ENCODE peak calls at places on chromosomes 2 and 18, in eight cellular contexts. Z is Peyer's patch; J is CD8-positive, alpha-beta memory T cell; I is GM12878; A is hepatocyte; C is skeletal muscle cell; X is cardiac muscle cell; B is A549. P is an unnamed sample.
A peak's percentile ranks its signal among the peaks of the same experiment; 100 is the strongest.

GRCh38 chr2:83305758-83306378 is 1153.2 kb downstream of the SUCLG1 start:
- DNase-seq in A (no peak), B (no peak), X (no peak), I (no peak), C (no peak), J (no peak), Z (no peak), P (no peak)

GRCh38 chr2:38581193-38582147 is 21.3 kb downstream of the HNRNPLL start:
- DNase-seq in C (no peak), B (no peak), X (peak; percentile 87), Z (no peak), A (peak; percentile 86), I (peak; percentile 23), J (peak; percentile 63), P (peak; percentile 40)

GRCh38 chr2:59569124-59569523 is 984.3 kb downstream of the BCL11A start:
- DNase-seq in C (no peak), J (no peak), Z (no peak), A (no peak), I (no peak), X (no peak), B (no peak), P (no peak)

GRCh38 chr18:39636931-39637330 is 2071.3 kb upstream of the CELF4 start:
- DNase-seq in B (no peak), A (no peak), I (no peak), J (no peak), X (no peak), Z (no peak), C (no peak), P (no peak)

GRCh38 chr2:2699117-2699497 is 368.0 kb upstream of the MYT1L start:
- DNase-seq in X (no peak), Z (no peak), C (no peak), I (no peak), J (no peak), A (no peak), B (no peak), P (no peak)

GRCh38 chr18:33181016-33181415 is 259.5 kb downstream of the CCDC178 start:
- DNase-seq in J (no peak), Z (no peak), B (no peak), A (no peak), I (no peak), X (no peak), C (no peak), P (no peak)

GRCh38 chr2:138105358-138105757 is 141.1 kb downstream of the HNMT start:
- DNase-seq in J (no peak), A (no peak), X (peak; percentile 56), Z (no peak), C (no peak), I (no peak), B (no peak), P (no peak)

GRCh38 chr2:69466728-69467127 is 29.5 kb upstream of the NFU1 start:
- DNase-seq in C (no peak), Z (no peak), B (no peak), J (no peak), I (no peak), A (no peak), X (peak; percentile 9), P (no peak)

GRCh38 chr2:18413794-18414396 is 146.6 kb downstream of the RDH14 start:
- DNase-seq in A (peak; percentile 50), X (peak; percentile 87), J (no peak), Z (no peak), B (peak; percentile 63), I (no peak), C (peak; percentile 77), P (no peak)

GRCh38 chr2:190940451-190940850 is 59.8 kb downstream of the GLS start:
- DNase-seq in B (no peak), J (no peak), C (no peak), I (no peak), X (peak; percentile 52), Z (no peak), A (no peak), P (no peak)

GRCh38 chr2:108073425-108074072 is 87.2 kb downstream of the SLC5A7 start:
- DNase-seq in J (no peak), Z (no peak), X (no peak), B (no peak), I (no peak), A (no peak), C (no peak), P (no peak)

GRCh38 chr2:8481463-8482009 is 200.3 kb upstream of the ID2 start:
- DNase-seq in Z (no peak), A (no peak), X (no peak), B (no peak), J (no peak), I (peak; percentile 85), C (no peak), P (no peak)

DNA sequence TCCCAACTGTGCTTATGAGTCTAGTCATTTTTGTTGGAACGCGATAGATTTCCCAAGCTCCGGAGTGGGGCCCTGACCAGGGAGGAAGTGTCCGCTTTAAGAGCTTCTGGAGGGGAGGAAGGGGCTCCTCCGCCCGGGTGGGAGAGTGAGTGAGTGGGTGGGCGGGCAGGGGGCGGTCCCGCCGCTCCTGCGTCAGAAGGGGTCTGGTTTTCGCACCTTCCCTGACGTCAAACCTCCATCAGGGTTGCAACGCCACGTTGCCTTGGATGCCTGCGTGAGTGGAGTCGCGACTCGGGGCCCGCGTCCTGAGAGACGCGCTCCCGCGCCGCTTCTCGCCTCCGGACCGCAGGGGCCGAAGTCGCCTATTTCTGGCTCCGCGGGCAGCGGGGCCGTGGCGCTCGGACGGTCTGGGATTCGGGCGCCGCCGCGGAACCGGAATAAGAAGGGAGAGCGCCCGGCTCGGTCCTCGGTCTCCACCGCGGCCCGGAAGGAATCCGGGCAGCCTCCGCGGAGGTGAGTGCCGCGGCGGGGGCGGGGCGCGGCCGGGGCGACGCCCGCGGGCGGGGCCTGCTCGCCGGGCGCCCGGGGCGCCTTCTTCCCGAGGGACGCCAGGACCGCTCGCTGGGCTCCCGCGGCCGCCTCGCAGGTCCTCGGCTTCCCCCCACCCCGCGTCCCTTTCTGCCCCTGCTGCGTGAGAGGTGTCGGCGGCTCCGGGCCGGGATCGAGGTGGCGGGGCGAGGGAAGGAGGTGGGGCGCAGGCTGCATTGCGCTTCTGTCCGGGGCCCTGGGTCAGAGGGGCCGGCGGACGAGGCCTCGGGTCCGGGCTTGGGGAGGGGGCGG is at the start of gene ZDBF2:
- DNase-seq in B (peak; percentile 51), C (peak; percentile 54), Z (peak; percentile 71), A (peak; percentile 78), J (peak; percentile 66), I (no peak), X (peak; percentile 81), P (peak; percentile 60)
- H3K4me3 ChIP-seq in B (peak within 1 kb of the TSS; percentile 81), C (peak within 1 kb of the TSS; percentile 57), Z (peak within 1 kb of the TSS; percentile 63), A (peak within 1 kb of the TSS; percentile 25), J (peak within 1 kb of the TSS; percentile 55), I (peak within 1 kb of the TSS; percentile 74), X (peak within 1 kb of the TSS; percentile 90), P (peak within 1 kb of the TSS; percentile 90)

DNA sequence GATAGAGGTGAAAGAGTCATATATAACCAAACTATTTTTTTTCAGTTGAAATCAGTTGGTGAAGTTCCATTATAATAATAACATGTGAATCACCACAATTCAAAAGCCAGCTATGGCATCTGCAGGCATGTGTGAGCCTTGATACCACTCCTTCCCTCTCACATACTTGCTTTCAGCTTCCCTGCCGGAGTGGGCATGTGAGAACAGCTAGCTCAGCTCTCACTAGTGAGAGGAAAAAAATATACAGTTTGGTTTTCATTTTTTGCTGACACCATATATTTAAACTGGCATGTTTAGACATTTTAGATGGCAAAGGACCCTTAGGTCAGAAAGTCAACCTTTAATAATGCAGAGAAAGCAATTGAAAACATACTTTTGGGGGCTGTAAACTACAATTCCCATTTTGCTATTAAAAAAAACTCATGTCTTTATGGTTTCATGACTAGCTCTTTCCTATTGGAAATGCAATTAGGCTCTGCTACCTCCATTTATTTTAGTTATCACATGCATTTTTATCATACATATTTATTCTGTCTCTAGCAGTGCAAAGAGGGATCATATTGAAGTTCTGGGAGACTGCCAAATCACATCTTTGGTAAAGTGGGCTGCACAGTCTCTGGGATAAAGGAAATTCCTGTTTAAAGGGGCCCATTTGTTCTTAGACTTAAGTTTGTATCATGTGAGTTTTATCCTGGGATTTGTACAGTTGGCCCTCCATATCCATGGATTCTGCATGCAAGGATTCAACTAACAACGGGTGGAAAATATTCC is 33.2 kb upstream of the SLC40A1 start:
- DNase-seq in I (no peak), A (peak; percentile 38), J (no peak), Z (no peak), C (no peak), X (peak; percentile 70), B (no peak), P (no peak)
- H3K4me3 ChIP-seq in I (no peak overlapping the region), A (no peak overlapping the region), J (no peak overlapping the region), Z (no peak overlapping the region), C (no peak overlapping the region), X (no peak overlapping the region), B (peak overlapping the region; percentile 37), P (no peak overlapping the region)

GRCh38 chr2:568639-568963 is 108.6 kb downstream of the TMEM18 start:
- DNase-seq in Z (no peak), A (no peak), B (no peak), X (no peak), J (no peak), I (no peak), C (no peak), P (no peak)
- H3K4me3 ChIP-seq in Z (no peak overlapping the region), A (no peak overlapping the region), B (no peak overlapping the region), X (no peak overlapping the region), J (no peak overlapping the region), I (no peak overlapping the region), C (peak overlapping the region; percentile 27), P (no peak overlapping the region)

GRCh38 chr2:95275601-95276243 is 1.5 kb downstream of the PROM2 start:
- DNase-seq in J (peak; percentile 39), Z (no peak), A (no peak), B (no peak), I (no peak), C (no peak), X (peak; percentile 17), P (peak; percentile 51)

GRCh38 chr2:95275151-95275515 is 884 bp downstream of the PROM2 start:
- DNase-seq in Z (peak; percentile 46), B (no peak), C (no peak), A (no peak), X (no peak), J (peak; percentile 8), I (no peak), P (no peak)

GRCh38 chr2:95272781-95273180 is 1.5 kb upstream of the PROM2 start:
- DNase-seq in C (no peak), I (no peak), J (no peak), Z (no peak), X (no peak), A (no peak), B (no peak), P (peak; percentile 5)

GRCh38 chr2:95273911-95274290 is 348 bp upstream of the PROM2 start:
- DNase-seq in I (no peak), J (peak; percentile 32), A (no peak), B (no peak), C (no peak), Z (no peak), X (no peak), P (no peak)

DNA sequence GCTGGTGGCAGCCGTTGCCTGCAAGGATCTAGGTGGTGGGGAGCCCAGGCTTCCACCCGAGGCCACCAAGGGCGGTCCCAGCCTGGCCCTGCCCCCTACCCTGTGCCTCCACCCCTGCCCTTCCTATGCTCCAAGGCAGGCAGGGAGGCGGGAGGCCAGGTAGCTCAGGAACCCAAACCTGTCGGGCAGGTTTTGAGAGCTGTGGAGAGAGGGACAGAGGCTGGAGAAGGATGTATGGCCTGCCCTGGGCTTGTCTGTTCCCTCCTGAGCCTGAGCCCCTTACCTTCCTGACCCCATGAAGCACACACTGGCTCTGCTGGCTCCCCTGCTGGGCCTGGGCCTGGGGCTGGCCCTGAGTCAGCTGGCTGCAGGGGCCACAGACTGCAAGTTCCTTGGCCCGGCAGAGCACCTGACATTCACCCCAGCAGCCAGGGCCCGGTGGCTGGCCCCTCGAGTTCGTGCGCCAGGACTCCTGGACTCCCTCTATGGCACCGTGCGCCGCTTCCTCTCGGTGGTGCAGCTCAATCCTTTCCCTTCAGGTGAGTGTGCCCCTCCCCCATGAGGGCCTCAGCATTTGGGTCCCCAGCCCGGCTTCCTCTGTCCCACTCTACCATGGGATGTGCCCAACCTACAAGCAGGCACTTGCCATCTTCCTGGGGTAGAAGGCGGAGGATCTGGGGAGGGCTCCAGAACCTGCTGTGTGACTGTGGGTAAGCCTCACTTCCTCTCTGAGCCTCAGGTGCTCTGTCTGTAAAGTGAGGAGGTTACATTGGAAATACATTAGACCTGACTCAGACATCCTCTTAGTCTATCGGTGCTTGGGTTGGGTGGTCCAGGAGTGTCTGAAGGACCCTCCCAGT is at the start of gene PROM2:
- DNase-seq in I (no peak), B (no peak), C (no peak), Z (peak; percentile 75), A (peak; percentile 53), X (no peak), J (peak; percentile 19), P (peak; percentile 84)
- H3K4me3 ChIP-seq in I (no peak within 1 kb of the TSS), B (no peak within 1 kb of the TSS), C (no peak within 1 kb of the TSS), Z (no peak within 1 kb of the TSS), A (no peak within 1 kb of the TSS), X (no peak within 1 kb of the TSS), J (no peak within 1 kb of the TSS), P (no peak within 1 kb of the TSS)

P was measured in body of pancreas.